ENCODE peak calls at places on chromosome 6, in five cellular contexts. One of them, this sample, is unnamed.

GRCh38 chr6:157486632-157487031 is 105.6 kb downstream of the ZDHHC14 start:
- DNase-seq in GM03348: no peak
- DNase-seq in HEK293T: no peak
- DNase-seq in progenitor cell of endocrine pancreas: no peak
- DNase-seq in stimulated activated naive CD8-positive, alpha-beta T cell treated with anti-CD3 and anti-CD28 coated beads, Interleukin-15, Interleukin-2, amounts not matched to agents 100 U/mL and 50 U/mL, for 24 hours: no peak
- DNase-seq in this sample: no peak

GRCh38 chr6:34575326-34575725 is 19.2 kb upstream of the SPDEF start:
- DNase-seq in GM03348: no peak
- DNase-seq in HEK293T: no peak
- DNase-seq in progenitor cell of endocrine pancreas: no peak
- DNase-seq in stimulated activated naive CD8-positive, alpha-beta T cell treated with anti-CD3 and anti-CD28 coated beads, Interleukin-15, Interleukin-2, amounts not matched to agents 100 U/mL and 50 U/mL, for 24 hours: no peak
- DNase-seq in this sample: no peak

GRCh38 chr6:16684896-16685554 is 76.2 kb downstream of the ATXN1 start:
- DNase-seq in GM03348: peak; percentile 34
- DNase-seq in HEK293T: no peak
- DNase-seq in progenitor cell of endocrine pancreas: no peak
- DNase-seq in stimulated activated naive CD8-positive, alpha-beta T cell treated with anti-CD3 and anti-CD28 coated beads, Interleukin-15, Interleukin-2, amounts not matched to agents 100 U/mL and 50 U/mL, for 24 hours: peak; percentile 90
- DNase-seq in this sample: peak; percentile 55

GRCh38 chr6:159633196-159633595 is 59.8 kb downstream of the SOD2 start:
- DNase-seq in GM03348: peak; percentile 14
- DNase-seq in HEK293T: peak; percentile 50
- DNase-seq in progenitor cell of endocrine pancreas: no peak
- DNase-seq in stimulated activated naive CD8-positive, alpha-beta T cell treated with anti-CD3 and anti-CD28 coated beads, Interleukin-15, Interleukin-2, amounts not matched to agents 100 U/mL and 50 U/mL, for 24 hours: no peak
- DNase-seq in this sample: peak; percentile 30

GRCh38 chr6:167679791-167680604 is 146.7 kb upstream of the AFDN start:
- DNase-seq in GM03348: no peak
- DNase-seq in HEK293T: no peak
- DNase-seq in progenitor cell of endocrine pancreas: no peak
- DNase-seq in stimulated activated naive CD8-positive, alpha-beta T cell treated with anti-CD3 and anti-CD28 coated beads, Interleukin-15, Interleukin-2, amounts not matched to agents 100 U/mL and 50 U/mL, for 24 hours: no peak
- DNase-seq in this sample: no peak

GRCh38 chr6:157715766-157716171 is 107.3 kb upstream of the SNX9 start:
- DNase-seq in GM03348: peak; percentile 95
- DNase-seq in HEK293T: no peak
- DNase-seq in progenitor cell of endocrine pancreas: no peak
- DNase-seq in stimulated activated naive CD8-positive, alpha-beta T cell treated with anti-CD3 and anti-CD28 coated beads, Interleukin-15, Interleukin-2, amounts not matched to agents 100 U/mL and 50 U/mL, for 24 hours: no peak
- DNase-seq in this sample: no peak

GRCh38 chr6:130529569-130530149 is 163.8 kb downstream of the TMEM200A start:
- DNase-seq in GM03348: no peak
- DNase-seq in HEK293T: no peak
- DNase-seq in progenitor cell of endocrine pancreas: no peak
- DNase-seq in stimulated activated naive CD8-positive, alpha-beta T cell treated with anti-CD3 and anti-CD28 coated beads, Interleukin-15, Interleukin-2, amounts not matched to agents 100 U/mL and 50 U/mL, for 24 hours: no peak
- DNase-seq in this sample: no peak

GRCh38 chr6:28943557-28944411 is 20.0 kb upstream of the TRIM27 start:
- DNase-seq in GM03348: peak; percentile 72
- DNase-seq in HEK293T: peak; percentile 64
- DNase-seq in progenitor cell of endocrine pancreas: peak; percentile 39
- DNase-seq in stimulated activated naive CD8-positive, alpha-beta T cell treated with anti-CD3 and anti-CD28 coated beads, Interleukin-15, Interleukin-2, amounts not matched to agents 100 U/mL and 50 U/mL, for 24 hours: peak; percentile 86
- DNase-seq in this sample: peak; percentile 87

GRCh38 chr6:115891704-115892225 is 168.9 kb downstream of the FRK start:
- DNase-seq in GM03348: no peak
- DNase-seq in HEK293T: no peak
- DNase-seq in progenitor cell of endocrine pancreas: no peak
- DNase-seq in stimulated activated naive CD8-positive, alpha-beta T cell treated with anti-CD3 and anti-CD28 coated beads, Interleukin-15, Interleukin-2, amounts not matched to agents 100 U/mL and 50 U/mL, for 24 hours: no peak
- DNase-seq in this sample: no peak

GRCh38 chr6:143027058-143027457 is 33.6 kb upstream of the AIG1 start:
- DNase-seq in GM03348: no peak
- DNase-seq in HEK293T: peak; percentile 39
- DNase-seq in progenitor cell of endocrine pancreas: no peak
- DNase-seq in stimulated activated naive CD8-positive, alpha-beta T cell treated with anti-CD3 and anti-CD28 coated beads, Interleukin-15, Interleukin-2, amounts not matched to agents 100 U/mL and 50 U/mL, for 24 hours: peak; percentile 49
- DNase-seq in this sample: no peak

GRCh38 chr6:122717350-122717749 is 62.2 kb upstream of the FABP7 start:
- DNase-seq in GM03348: no peak
- DNase-seq in HEK293T: no peak
- DNase-seq in progenitor cell of endocrine pancreas: no peak
- DNase-seq in stimulated activated naive CD8-positive, alpha-beta T cell treated with anti-CD3 and anti-CD28 coated beads, Interleukin-15, Interleukin-2, amounts not matched to agents 100 U/mL and 50 U/mL, for 24 hours: no peak
- DNase-seq in this sample: no peak

GRCh38 chr6:126546771-126547170 is 206.9 kb downstream of the CENPW start:
- DNase-seq in GM03348: peak; percentile 13
- DNase-seq in HEK293T: no peak
- DNase-seq in progenitor cell of endocrine pancreas: no peak
- DNase-seq in stimulated activated naive CD8-positive, alpha-beta T cell treated with anti-CD3 and anti-CD28 coated beads, Interleukin-15, Interleukin-2, amounts not matched to agents 100 U/mL and 50 U/mL, for 24 hours: no peak
- DNase-seq in this sample: no peak

GRCh38 chr6:22036267-22036666 is 260.6 kb downstream of the PRL start:
- DNase-seq in GM03348: no peak
- DNase-seq in HEK293T: no peak
- DNase-seq in progenitor cell of endocrine pancreas: peak; percentile 21
- DNase-seq in stimulated activated naive CD8-positive, alpha-beta T cell treated with anti-CD3 and anti-CD28 coated beads, Interleukin-15, Interleukin-2, amounts not matched to agents 100 U/mL and 50 U/mL, for 24 hours: no peak
- DNase-seq in this sample: peak; percentile 82

This sample was measured in A549.